ENCODE peak calls at places on chromosomes 7 and 10, in nine cellular contexts. U, O, Q, B, X, V, P, T and Z are unnamed samples.

GRCh38 chr7:101564778-101565211 is 64.3 kb downstream of the MYL10 start:
- DNase-seq in U (no peak), O (peak), X (peak), V (no peak), T (peak), Q (peak), B (peak), P (no peak), Z (no peak)

GRCh38 chr7:35975851-35976454 is 175.1 kb downstream of the SEPTIN7 start:
- DNase-seq in Q (no peak), B (no peak), P (peak), X (no peak), V (no peak), T (peak), O (no peak), U (peak), Z (no peak)

GRCh38 chr7:5553298-5553877 is 129.8 kb upstream of the TNRC18 start:
- DNase-seq in V (no peak), O (no peak), P (no peak), B (no peak), T (peak), U (no peak), Q (no peak), X (no peak), Z (no peak)

GRCh38 chr7:136874393-136875032 is 6.1 kb downstream of the CHRM2 start:
- DNase-seq in X (no peak), U (peak), Q (no peak), B (no peak), O (no peak), P (no peak), V (no peak), T (no peak), Z (no peak)

GRCh38 chr7:55423277-55423711 is 58.2 kb downstream of the LANCL2 start:
- DNase-seq in Q (no peak), B (no peak), X (no peak), T (no peak), P (no peak), U (peak), V (no peak), O (no peak), Z (no peak)

GRCh38 chr10:36172574-36172973 is 530.5 kb upstream of the FZD8 start:
- DNase-seq in X (no peak), P (no peak), T (no peak), V (no peak), O (no peak), U (peak), B (no peak), Q (no peak), Z (no peak)

GRCh38 chr10:8487346-8487745 is 432.9 kb downstream of the GATA3 start:
- DNase-seq in B (no peak), X (no peak), Q (no peak), V (no peak), U (no peak), P (no peak), O (no peak), T (no peak), Z (no peak)

GRCh38 chr10:130257897-130258296 is 121.7 kb downstream of the GLRX3 start:
- DNase-seq in P (no peak), Q (no peak), X (no peak), B (no peak), U (no peak), O (no peak), V (no peak), T (no peak), Z (no peak)

GRCh38 chr7:20409961-20410360 is 79.3 kb downstream of the ITGB8 start:
- DNase-seq in O (no peak), X (no peak), T (no peak), V (no peak), B (no peak), U (no peak), Q (no peak), P (no peak), Z (no peak)

GRCh38 chr7:84484502-84485079 is 290.0 kb upstream of the SEMA3A start:
- DNase-seq in X (no peak), O (no peak), U (peak), T (no peak), P (no peak), B (no peak), V (no peak), Q (no peak), Z (no peak)

GRCh38 chr10:27449571-27449970 is 54.5 kb upstream of the RAB18 start:
- DNase-seq in V (no peak), O (no peak), T (no peak), Q (no peak), P (no peak), B (no peak), U (no peak), X (no peak), Z (no peak)

GRCh38 chr10:129108378-129108777 is 358.7 kb upstream of the MGMT start:
- DNase-seq in Q (no peak), U (no peak), X (no peak), T (no peak), O (no peak), V (no peak), B (no peak), P (no peak), Z (no peak)

GRCh38 chr7:109879429-109879828 is 1211.5 kb upstream of the LRRN3 start:
- DNase-seq in O (no peak), U (no peak), P (no peak), T (no peak), Q (no peak), X (no peak), B (no peak), V (no peak), Z (no peak)

GRCh38 chr7:47278043-47278442 is 303.9 kb downstream of the TNS3 start:
- DNase-seq in U (no peak), Q (no peak), P (no peak), X (no peak), O (no peak), T (peak), V (no peak), B (no peak), Z (no peak)

GRCh38 chr7:130303982-130304381 is 11.0 kb downstream of the CPA4 start:
- DNase-seq in V (no peak), B (no peak), U (no peak), Q (no peak), O (no peak), T (no peak), P (no peak), X (no peak), Z (no peak)

GRCh38 chr7:152709307-152710133 is 33.6 kb upstream of the XRCC2 start:
- DNase-seq in U (peak), V (no peak), O (no peak), P (no peak), T (no peak), Q (no peak), B (no peak), X (no peak), Z (no peak)

GRCh38 chr10:77867124-77867715 is 59.3 kb downstream of the DLG5 start:
- DNase-seq in P (no peak), O (no peak), T (no peak), B (no peak), Q (no peak), V (no peak), X (no peak), U (no peak), Z (no peak)

GRCh38 chr10:126253613-126254002 is 134.7 kb downstream of the ADAM12 start:
- DNase-seq in P (no peak), X (no peak), V (no peak), O (no peak), T (no peak), B (no peak), Q (no peak), U (no peak), Z (no peak)

GRCh38 chr7:97313900-97314299 is 196.4 kb downstream of the SDHAF3 start:
- DNase-seq in T (no peak), B (no peak), V (no peak), U (no peak), X (no peak), O (no peak), P (no peak), Q (peak), Z (no peak)

GRCh38 chr10:29590598-29591415 is 44.0 kb downstream of the SVIL start:
- DNase-seq in P (no peak), O (no peak), T (peak), Q (no peak), V (no peak), X (peak), B (no peak), U (peak), Z (no peak)

GRCh38 chr10:129956902-129957673 is 7.0 kb downstream of the EBF3 start:
- DNase-seq in U (no peak), O (no peak), T (no peak), P (no peak), Q (no peak), X (no peak), V (no peak), B (no peak), Z (no peak)

GRCh38 chr7:112635742-112636141 is 154.5 kb downstream of the TMEM168 start:
- DNase-seq in U (no peak), B (no peak), P (no peak), T (no peak), X (no peak), Q (no peak), V (no peak), O (no peak), Z (no peak)

GRCh38 chr7:142587578-142588191 is 161.6 kb upstream of the PRSS1 start:
- DNase-seq in T (peak), U (peak), V (no peak), B (no peak), X (peak), O (no peak), Q (no peak), P (no peak), Z (no peak)

GRCh38 chr10:71072146-71072819 is 140.1 kb upstream of the UNC5B start:
- DNase-seq in P (no peak), Q (no peak), U (no peak), X (no peak), T (no peak), O (no peak), B (no peak), V (no peak), Z (no peak)

GRCh38 chr7:64869121-64869725 is 33.9 kb upstream of the ZNF273 start:
- DNase-seq in T (peak), U (no peak), B (no peak), V (no peak), P (no peak), O (no peak), Q (no peak), X (no peak), Z (no peak)

GRCh38 chr7:104416866-104417393 is 88.5 kb downstream of the LHFPL3 start:
- DNase-seq in O (no peak), X (no peak), U (no peak), P (no peak), T (no peak), V (no peak), Q (no peak), B (no peak), Z (no peak)

GRCh38 chr10:103659674-103660363 is 166.3 kb downstream of the NEURL1 start:
- DNase-seq in Q (peak), P (peak), T (peak), V (no peak), U (peak), B (peak), O (no peak), X (no peak), Z (no peak)

GRCh38 chr10:16606421-16606820 is 84.7 kb upstream of the C1QL3 start:
- DNase-seq in V (no peak), P (no peak), B (no peak), Q (no peak), U (peak), T (no peak), X (no peak), O (no peak), Z (no peak)

GRCh38 chr7:111980721-111981120 is 225.5 kb downstream of the DOCK4 start:
- DNase-seq in X (no peak), V (no peak), O (no peak), B (no peak), Q (no peak), P (no peak), U (no peak), T (no peak), Z (no peak)

GRCh38 chr7:83791737-83792136 is 142.8 kb upstream of the SEMA3E start:
- DNase-seq in P (no peak), T (no peak), V (no peak), O (no peak), U (no peak), X (no peak), Q (no peak), B (no peak), Z (no peak)

GRCh38 chr7:130063036-130063435 is 7.3 kb upstream of the KLHDC10 start:
- DNase-seq in Q (peak), U (no peak), O (no peak), P (no peak), X (no peak), B (no peak), V (no peak), T (peak), Z (peak)

GRCh38 chr10:69004821-69005220 is 16.2 kb downstream of the KIFBP start:
- DNase-seq in X (peak), U (peak), P (no peak), Q (no peak), B (no peak), O (no peak), T (no peak), V (no peak), Z (no peak)

GRCh38 chr7:82965088-82966036 is 197.3 kb downstream of the PCLO start:
- DNase-seq in P (no peak), Q (no peak), B (no peak), V (no peak), O (no peak), T (no peak), U (no peak), X (no peak), Z (no peak)

GRCh38 chr10:124524991-124525653 is 63.5 kb downstream of the LHPP start:
- DNase-seq in U (no peak), X (no peak), B (no peak), Q (peak), V (peak), T (no peak), O (peak), P (no peak), Z (peak)

GRCh38 chr7:104838537-104839299 is 175.3 kb upstream of the KMT2E start:
- DNase-seq in B (no peak), O (no peak), X (no peak), Q (no peak), V (no peak), T (no peak), P (no peak), U (no peak), Z (no peak)

GRCh38 chr10:72426982-72427381 is 72.3 kb upstream of the DNAJB12 start:
- DNase-seq in T (no peak), B (no peak), U (no peak), O (no peak), P (no peak), V (no peak), X (no peak), Q (peak), Z (no peak)

GRCh38 chr10:106511917-106512316 is 652.6 kb downstream of the SORCS1 start:
- DNase-seq in B (no peak), P (no peak), Q (no peak), X (no peak), U (no peak), O (no peak), T (no peak), V (no peak), Z (no peak)

GRCh38 chr7:148264933-148265557 is 325.5 kb upstream of the C7orf33 start:
- DNase-seq in T (no peak), B (no peak), U (peak), X (peak), Q (peak), V (no peak), P (no peak), O (no peak), Z (no peak)

GRCh38 chr7:18906901-18907300 is 210.5 kb downstream of the TWIST1 start:
- DNase-seq in V (no peak), P (no peak), U (no peak), T (no peak), Q (no peak), O (no peak), X (no peak), B (no peak), Z (no peak)
- TF ChIP-seq CTCF in V (no peak), P (no peak), U (no peak), T (no peak), Q (no peak), O (no peak), X (no peak), B (no peak), Z (no peak)

DNA sequence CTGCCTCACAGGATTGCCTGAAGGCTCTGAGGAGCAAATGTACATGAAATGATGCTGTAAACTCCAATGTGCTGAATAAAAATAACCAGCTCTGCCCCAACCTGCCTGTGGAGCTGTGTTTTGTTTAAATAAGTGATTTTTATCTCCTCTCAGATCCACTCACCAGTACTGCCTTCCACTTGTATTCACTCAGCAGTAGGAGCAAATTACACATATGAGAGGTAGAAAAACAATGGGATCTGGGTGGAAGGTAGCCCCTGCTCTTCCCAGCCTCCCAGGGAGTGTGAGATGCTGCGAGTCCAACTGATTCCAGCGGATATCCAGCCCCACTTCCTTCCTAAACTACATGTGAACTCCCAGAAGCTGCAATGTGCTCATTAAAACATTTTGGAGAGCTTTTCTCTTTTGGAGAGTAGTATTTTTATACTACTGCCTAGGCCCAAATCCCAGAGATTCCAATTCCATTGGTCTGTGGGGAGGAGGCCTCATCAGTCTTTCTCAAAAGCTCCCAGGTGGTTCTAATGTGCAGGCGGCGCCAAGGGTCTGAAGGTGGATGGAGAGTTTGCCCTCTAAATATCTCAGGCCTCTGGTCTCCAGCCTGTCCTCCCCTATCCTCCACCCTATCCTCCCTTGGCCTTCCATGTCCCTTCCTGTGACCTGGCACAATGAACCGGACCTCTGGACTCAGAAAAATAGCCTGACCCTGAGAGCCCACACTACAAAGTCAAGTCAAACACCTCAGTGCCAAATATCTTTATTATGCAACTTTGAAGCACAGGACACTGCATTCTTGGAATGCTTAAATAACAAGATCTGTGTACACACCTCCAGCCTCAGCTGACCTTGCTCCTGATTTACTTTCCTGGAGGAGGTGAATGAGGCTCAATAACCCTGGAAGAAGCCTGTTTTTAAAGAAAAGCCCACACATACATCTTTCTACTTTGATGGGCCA is 46.2 kb downstream of the CPVL start:
- DNase-seq in B (no peak), P (no peak), T (no peak), U (no peak), Q (no peak), X (no peak), O (no peak), V (no peak), Z (no peak)
- TF ChIP-seq CTCF in B (no peak), P (no peak), T (no peak), U (no peak), Q (no peak), X (no peak), O (no peak), V (no peak), Z (no peak)

GRCh38 chr10:86103391-86104101 is 263.0 kb downstream of the GRID1 start:
- DNase-seq in V (no peak), T (no peak), U (no peak), X (no peak), O (no peak), Q (no peak), B (no peak), P (no peak), Z (no peak)
- TF ChIP-seq CTCF in V (no peak), T (no peak), U (no peak), X (no peak), O (peak), Q (no peak), B (peak), P (no peak), Z (no peak)

GRCh38 chr10:14093735-14094484 is 236.8 kb downstream of the FRMD4A start:
- DNase-seq in O (no peak), T (no peak), X (peak), Q (peak), U (peak), V (no peak), B (no peak), P (no peak), Z (no peak)
- TF ChIP-seq CTCF in O (peak), T (peak), X (peak), Q (no peak), U (peak), V (no peak), B (peak), P (peak), Z (no peak)